ENCODE peak calls at places on chromosomes 5 and 9, in ten cellular contexts. One of them, this sample, is unnamed.
A peak's percentile ranks its signal among the peaks of the same experiment; 100 is the strongest.

GRCh38 chr9:87742813-87743428 is 17.0 kb downstream of the CTSL start:
- DNase-seq in hepatic stellate cell: no peak
- DNase-seq in stimulated activated CD8-positive, alpha-beta memory T cell treated with anti-CD3 and anti-CD28 coated beads, Interleukin-4, amount 100 ng/mL, for 1 hour: no peak
- DNase-seq in effector memory CD8-positive, alpha-beta T cell: no peak
- DNase-seq in nucleus accumbens: no peak
- DNase-seq in cerebellum: no peak
- DNase-seq in amniotic stem cell: no peak
- DNase-seq in KG1: no peak
- DNase-seq in NCI-H774: no peak
- DNase-seq in mesenteric fat pad: no peak
- DNase-seq in this sample: no peak

GRCh38 chr5:73550016-73550415 is 15.4 kb downstream of the ANKRA2 start:
- DNase-seq in hepatic stellate cell: no peak
- DNase-seq in stimulated activated CD8-positive, alpha-beta memory T cell treated with anti-CD3 and anti-CD28 coated beads, Interleukin-4, amount 100 ng/mL, for 1 hour: no peak
- DNase-seq in effector memory CD8-positive, alpha-beta T cell: no peak
- DNase-seq in nucleus accumbens: no peak
- DNase-seq in cerebellum: no peak
- DNase-seq in amniotic stem cell: no peak
- DNase-seq in KG1: no peak
- DNase-seq in NCI-H774: no peak
- DNase-seq in mesenteric fat pad: no peak
- DNase-seq in this sample: no peak

GRCh38 chr5:20972419-20972925 is 984.5 kb upstream of the CDH18 start:
- DNase-seq in hepatic stellate cell: no peak
- DNase-seq in stimulated activated CD8-positive, alpha-beta memory T cell treated with anti-CD3 and anti-CD28 coated beads, Interleukin-4, amount 100 ng/mL, for 1 hour: no peak
- DNase-seq in effector memory CD8-positive, alpha-beta T cell: no peak
- DNase-seq in nucleus accumbens: peak; percentile 6
- DNase-seq in cerebellum: no peak
- DNase-seq in amniotic stem cell: peak; percentile 10
- DNase-seq in KG1: no peak
- DNase-seq in NCI-H774: no peak
- DNase-seq in mesenteric fat pad: no peak
- DNase-seq in this sample: no peak

GRCh38 chr9:136359774-136360718 is 3.5 kb downstream of the DNLZ start:
- DNase-seq in hepatic stellate cell: no peak
- DNase-seq in stimulated activated CD8-positive, alpha-beta memory T cell treated with anti-CD3 and anti-CD28 coated beads, Interleukin-4, amount 100 ng/mL, for 1 hour: no peak
- DNase-seq in effector memory CD8-positive, alpha-beta T cell: no peak
- DNase-seq in nucleus accumbens: no peak
- DNase-seq in cerebellum: peak; percentile 35
- DNase-seq in amniotic stem cell: no peak
- DNase-seq in KG1: no peak
- DNase-seq in NCI-H774: no peak
- DNase-seq in mesenteric fat pad: no peak
- DNase-seq in this sample: no peak

GRCh38 chr9:27467486-27467885 is 56.6 kb upstream of the IFNK start:
- DNase-seq in hepatic stellate cell: no peak
- DNase-seq in stimulated activated CD8-positive, alpha-beta memory T cell treated with anti-CD3 and anti-CD28 coated beads, Interleukin-4, amount 100 ng/mL, for 1 hour: no peak
- DNase-seq in effector memory CD8-positive, alpha-beta T cell: no peak
- DNase-seq in nucleus accumbens: no peak
- DNase-seq in cerebellum: no peak
- DNase-seq in amniotic stem cell: no peak
- DNase-seq in KG1: no peak
- DNase-seq in NCI-H774: no peak
- DNase-seq in mesenteric fat pad: no peak
- DNase-seq in this sample: no peak

GRCh38 chr9:13082796-13083195 is 196.7 kb downstream of the MPDZ start:
- DNase-seq in hepatic stellate cell: no peak
- DNase-seq in stimulated activated CD8-positive, alpha-beta memory T cell treated with anti-CD3 and anti-CD28 coated beads, Interleukin-4, amount 100 ng/mL, for 1 hour: no peak
- DNase-seq in effector memory CD8-positive, alpha-beta T cell: no peak
- DNase-seq in nucleus accumbens: no peak
- DNase-seq in cerebellum: no peak
- DNase-seq in amniotic stem cell: no peak
- DNase-seq in KG1: no peak
- DNase-seq in NCI-H774: no peak
- DNase-seq in mesenteric fat pad: no peak
- DNase-seq in this sample: no peak

GRCh38 chr5:61534481-61535267 is 202.6 kb downstream of the ZSWIM6 start:
- DNase-seq in hepatic stellate cell: no peak
- DNase-seq in stimulated activated CD8-positive, alpha-beta memory T cell treated with anti-CD3 and anti-CD28 coated beads, Interleukin-4, amount 100 ng/mL, for 1 hour: no peak
- DNase-seq in effector memory CD8-positive, alpha-beta T cell: no peak
- DNase-seq in nucleus accumbens: no peak
- DNase-seq in cerebellum: no peak
- DNase-seq in amniotic stem cell: no peak
- DNase-seq in KG1: peak; percentile 13
- DNase-seq in NCI-H774: no peak
- DNase-seq in mesenteric fat pad: no peak
- DNase-seq in this sample: no peak

GRCh38 chr5:174166231-174167079 is 120.9 kb downstream of the NSG2 start:
- DNase-seq in hepatic stellate cell: no peak
- DNase-seq in stimulated activated CD8-positive, alpha-beta memory T cell treated with anti-CD3 and anti-CD28 coated beads, Interleukin-4, amount 100 ng/mL, for 1 hour: no peak
- DNase-seq in effector memory CD8-positive, alpha-beta T cell: no peak
- DNase-seq in nucleus accumbens: peak; percentile 19
- DNase-seq in cerebellum: no peak
- DNase-seq in amniotic stem cell: no peak
- DNase-seq in KG1: no peak
- DNase-seq in NCI-H774: no peak
- DNase-seq in mesenteric fat pad: no peak
- DNase-seq in this sample: no peak

GRCh38 chr5:53170748-53171349 is 61.3 kb upstream of the MOCS2 start:
- DNase-seq in hepatic stellate cell: no peak
- DNase-seq in stimulated activated CD8-positive, alpha-beta memory T cell treated with anti-CD3 and anti-CD28 coated beads, Interleukin-4, amount 100 ng/mL, for 1 hour: no peak
- DNase-seq in effector memory CD8-positive, alpha-beta T cell: no peak
- DNase-seq in nucleus accumbens: no peak
- DNase-seq in cerebellum: no peak
- DNase-seq in amniotic stem cell: no peak
- DNase-seq in KG1: no peak
- DNase-seq in NCI-H774: peak; percentile 48
- DNase-seq in mesenteric fat pad: no peak
- DNase-seq in this sample: no peak

GRCh38 chr9:72614057-72614456 is 92.6 kb downstream of the TMC1 start:
- DNase-seq in hepatic stellate cell: no peak
- DNase-seq in stimulated activated CD8-positive, alpha-beta memory T cell treated with anti-CD3 and anti-CD28 coated beads, Interleukin-4, amount 100 ng/mL, for 1 hour: no peak
- DNase-seq in effector memory CD8-positive, alpha-beta T cell: no peak
- DNase-seq in nucleus accumbens: no peak
- DNase-seq in cerebellum: no peak
- DNase-seq in amniotic stem cell: no peak
- DNase-seq in KG1: no peak
- DNase-seq in NCI-H774: no peak
- DNase-seq in mesenteric fat pad: no peak
- DNase-seq in this sample: no peak

GRCh38 chr9:138118601-138119071 is 241.1 kb downstream of the CACNA1B start:
- DNase-seq in hepatic stellate cell: no peak
- DNase-seq in stimulated activated CD8-positive, alpha-beta memory T cell treated with anti-CD3 and anti-CD28 coated beads, Interleukin-4, amount 100 ng/mL, for 1 hour: no peak
- DNase-seq in effector memory CD8-positive, alpha-beta T cell: no peak
- DNase-seq in nucleus accumbens: no peak
- DNase-seq in cerebellum: no peak
- DNase-seq in amniotic stem cell: no peak
- DNase-seq in KG1: no peak
- DNase-seq in NCI-H774: no peak
- DNase-seq in mesenteric fat pad: peak; percentile 71
- DNase-seq in this sample: no peak

GRCh38 chr9:72597181-72597517 is 75.7 kb downstream of the TMC1 start:
- DNase-seq in hepatic stellate cell: no peak
- DNase-seq in stimulated activated CD8-positive, alpha-beta memory T cell treated with anti-CD3 and anti-CD28 coated beads, Interleukin-4, amount 100 ng/mL, for 1 hour: no peak
- DNase-seq in effector memory CD8-positive, alpha-beta T cell: no peak
- DNase-seq in nucleus accumbens: no peak
- DNase-seq in cerebellum: peak; percentile 71
- DNase-seq in amniotic stem cell: no peak
- DNase-seq in KG1: no peak
- DNase-seq in NCI-H774: no peak
- DNase-seq in mesenteric fat pad: no peak
- DNase-seq in this sample: no peak

GRCh38 chr5:76219636-76220035 is 136.5 kb downstream of the SV2C start:
- DNase-seq in hepatic stellate cell: no peak
- DNase-seq in stimulated activated CD8-positive, alpha-beta memory T cell treated with anti-CD3 and anti-CD28 coated beads, Interleukin-4, amount 100 ng/mL, for 1 hour: no peak
- DNase-seq in effector memory CD8-positive, alpha-beta T cell: no peak
- DNase-seq in nucleus accumbens: no peak
- DNase-seq in cerebellum: no peak
- DNase-seq in amniotic stem cell: no peak
- DNase-seq in KG1: no peak
- DNase-seq in NCI-H774: no peak
- DNase-seq in mesenteric fat pad: no peak
- DNase-seq in this sample: no peak

GRCh38 chr9:6938447-6938846 is 180.7 kb downstream of the KDM4C start:
- DNase-seq in hepatic stellate cell: peak; percentile 69
- DNase-seq in stimulated activated CD8-positive, alpha-beta memory T cell treated with anti-CD3 and anti-CD28 coated beads, Interleukin-4, amount 100 ng/mL, for 1 hour: no peak
- DNase-seq in effector memory CD8-positive, alpha-beta T cell: no peak
- DNase-seq in nucleus accumbens: no peak
- DNase-seq in cerebellum: peak; percentile 52
- DNase-seq in amniotic stem cell: peak; percentile 23
- DNase-seq in KG1: no peak
- DNase-seq in NCI-H774: no peak
- DNase-seq in mesenteric fat pad: no peak
- DNase-seq in this sample: no peak

GRCh38 chr5:123875444-123876264 is 363.7 kb downstream of the CSNK1G3 start:
- DNase-seq in hepatic stellate cell: no peak
- DNase-seq in stimulated activated CD8-positive, alpha-beta memory T cell treated with anti-CD3 and anti-CD28 coated beads, Interleukin-4, amount 100 ng/mL, for 1 hour: no peak
- DNase-seq in effector memory CD8-positive, alpha-beta T cell: no peak
- DNase-seq in nucleus accumbens: peak; percentile 49
- DNase-seq in cerebellum: no peak
- DNase-seq in amniotic stem cell: no peak
- DNase-seq in KG1: no peak
- DNase-seq in NCI-H774: peak; percentile 36
- DNase-seq in mesenteric fat pad: no peak
- DNase-seq in this sample: no peak

GRCh38 chr9:121771418-121771817 is 120.0 kb downstream of the DAB2IP start:
- DNase-seq in hepatic stellate cell: no peak
- DNase-seq in stimulated activated CD8-positive, alpha-beta memory T cell treated with anti-CD3 and anti-CD28 coated beads, Interleukin-4, amount 100 ng/mL, for 1 hour: no peak
- DNase-seq in effector memory CD8-positive, alpha-beta T cell: no peak
- DNase-seq in nucleus accumbens: no peak
- DNase-seq in cerebellum: no peak
- DNase-seq in amniotic stem cell: no peak
- DNase-seq in KG1: no peak
- DNase-seq in NCI-H774: no peak
- DNase-seq in mesenteric fat pad: no peak
- DNase-seq in this sample: no peak

GRCh38 chr5:169181785-169182184 is 119.2 kb downstream of the SLIT3 start:
- DNase-seq in hepatic stellate cell: no peak
- DNase-seq in stimulated activated CD8-positive, alpha-beta memory T cell treated with anti-CD3 and anti-CD28 coated beads, Interleukin-4, amount 100 ng/mL, for 1 hour: no peak
- DNase-seq in effector memory CD8-positive, alpha-beta T cell: no peak
- DNase-seq in nucleus accumbens: no peak
- DNase-seq in cerebellum: no peak
- DNase-seq in amniotic stem cell: no peak
- DNase-seq in KG1: no peak
- DNase-seq in NCI-H774: no peak
- DNase-seq in mesenteric fat pad: no peak
- DNase-seq in this sample: no peak

GRCh38 chr9:109912726-109913460 is 132.9 kb downstream of the PALM2AKAP2 start:
- DNase-seq in hepatic stellate cell: no peak
- DNase-seq in stimulated activated CD8-positive, alpha-beta memory T cell treated with anti-CD3 and anti-CD28 coated beads, Interleukin-4, amount 100 ng/mL, for 1 hour: no peak
- DNase-seq in effector memory CD8-positive, alpha-beta T cell: no peak
- DNase-seq in nucleus accumbens: no peak
- DNase-seq in cerebellum: no peak
- DNase-seq in amniotic stem cell: no peak
- DNase-seq in KG1: no peak
- DNase-seq in NCI-H774: no peak
- DNase-seq in mesenteric fat pad: no peak
- DNase-seq in this sample: peak; percentile 44